ENCODE peak calls at places on chromosomes 11 and 22, in seven cellular contexts. One of them, this sample, is unnamed.

GRCh38 chr11:111429066-111429506 is 50.0 kb upstream of the POU2AF1 start:
- DNase-seq in endothelial cell: peak; percentile 64
- DNase-seq in thoracic aorta: no peak
- DNase-seq in H9: peak; percentile 57
- DNase-seq in CD8-positive, alpha-beta T cell: peak; percentile 42
- DNase-seq in foreskin fibroblast: peak; percentile 72
- DNase-seq in bronchial epithelial cell: peak; percentile 41
- DNase-seq in this sample: peak; percentile 36

GRCh38 chr11:110761131-110761530 is 48.9 kb upstream of the ARHGAP20 start:
- DNase-seq in endothelial cell: no peak
- DNase-seq in thoracic aorta: no peak
- DNase-seq in H9: no peak
- DNase-seq in CD8-positive, alpha-beta T cell: no peak
- DNase-seq in foreskin fibroblast: no peak
- DNase-seq in bronchial epithelial cell: no peak
- DNase-seq in this sample: no peak

GRCh38 chr11:34565417-34566208 is 52.0 kb upstream of the ELF5 start:
- DNase-seq in endothelial cell: peak; percentile 26
- DNase-seq in thoracic aorta: no peak
- DNase-seq in H9: peak; percentile 57
- DNase-seq in CD8-positive, alpha-beta T cell: no peak
- DNase-seq in foreskin fibroblast: no peak
- DNase-seq in bronchial epithelial cell: no peak
- DNase-seq in this sample: no peak

GRCh38 chr22:33271390-33272161 is 213.4 kb upstream of the SYN3 start:
- DNase-seq in endothelial cell: no peak
- DNase-seq in thoracic aorta: peak; percentile 43
- DNase-seq in H9: no peak
- DNase-seq in CD8-positive, alpha-beta T cell: no peak
- DNase-seq in foreskin fibroblast: no peak
- DNase-seq in bronchial epithelial cell: no peak
- DNase-seq in this sample: no peak

GRCh38 chr11:126415128-126415527 is 59.6 kb downstream of the ST3GAL4 start:
- DNase-seq in endothelial cell: no peak
- DNase-seq in thoracic aorta: peak; percentile 61
- DNase-seq in H9: no peak
- DNase-seq in CD8-positive, alpha-beta T cell: no peak
- DNase-seq in foreskin fibroblast: peak; percentile 84
- DNase-seq in bronchial epithelial cell: no peak
- DNase-seq in this sample: peak; percentile 60

GRCh38 chr11:126035718-126036117 is 26.9 kb downstream of the CDON start:
- DNase-seq in endothelial cell: no peak
- DNase-seq in thoracic aorta: no peak
- DNase-seq in H9: no peak
- DNase-seq in CD8-positive, alpha-beta T cell: no peak
- DNase-seq in foreskin fibroblast: no peak
- DNase-seq in bronchial epithelial cell: no peak
- DNase-seq in this sample: no peak

GRCh38 chr11:69013009-69013951 is at the start of gene MRGPRF:
- DNase-seq in endothelial cell: peak; percentile 39
- DNase-seq in thoracic aorta: peak; percentile 91
- DNase-seq in H9: peak; percentile 75
- DNase-seq in CD8-positive, alpha-beta T cell: no peak
- DNase-seq in foreskin fibroblast: peak; percentile 97
- DNase-seq in bronchial epithelial cell: no peak
- DNase-seq in this sample: peak; percentile 76

GRCh38 chr22:30204742-30205111 is 41.8 kb downstream of the LIF start:
- DNase-seq in endothelial cell: no peak
- DNase-seq in thoracic aorta: no peak
- DNase-seq in H9: no peak
- DNase-seq in CD8-positive, alpha-beta T cell: no peak
- DNase-seq in foreskin fibroblast: peak; percentile 95
- DNase-seq in bronchial epithelial cell: no peak
- DNase-seq in this sample: peak; percentile 89

GRCh38 chr22:46813816-46814597 is 51.6 kb downstream of the TBC1D22A start:
- DNase-seq in endothelial cell: no peak
- DNase-seq in thoracic aorta: no peak
- DNase-seq in H9: no peak
- DNase-seq in CD8-positive, alpha-beta T cell: no peak
- DNase-seq in foreskin fibroblast: peak; percentile 46
- DNase-seq in bronchial epithelial cell: peak; percentile 38
- DNase-seq in this sample: no peak

GRCh38 chr22:43013355-43014061 is 1.4 kb downstream of the PACSIN2 start:
- DNase-seq in endothelial cell: no peak
- DNase-seq in thoracic aorta: no peak
- DNase-seq in H9: no peak
- DNase-seq in CD8-positive, alpha-beta T cell: no peak
- DNase-seq in foreskin fibroblast: no peak
- DNase-seq in bronchial epithelial cell: no peak
- DNase-seq in this sample: no peak

GRCh38 chr22:29520851-29521250 is 32.7 kb downstream of the THOC5 start:
- DNase-seq in endothelial cell: no peak
- DNase-seq in thoracic aorta: no peak
- DNase-seq in H9: no peak
- DNase-seq in CD8-positive, alpha-beta T cell: no peak
- DNase-seq in foreskin fibroblast: peak; percentile 65
- DNase-seq in bronchial epithelial cell: peak; percentile 62
- DNase-seq in this sample: no peak

GRCh38 chr11:14756349-14756748 is 112.7 kb downstream of the PDE3B start:
- DNase-seq in endothelial cell: no peak
- DNase-seq in thoracic aorta: no peak
- DNase-seq in H9: no peak
- DNase-seq in CD8-positive, alpha-beta T cell: no peak
- DNase-seq in foreskin fibroblast: no peak
- DNase-seq in bronchial epithelial cell: no peak
- DNase-seq in this sample: no peak

GRCh38 chr11:62340269-62340901 is 3.1 kb downstream of the ASRGL1 start:
- DNase-seq in endothelial cell: peak; percentile 50
- DNase-seq in thoracic aorta: no peak
- DNase-seq in H9: peak; percentile 62
- DNase-seq in CD8-positive, alpha-beta T cell: peak; percentile 58
- DNase-seq in foreskin fibroblast: peak; percentile 65
- DNase-seq in bronchial epithelial cell: peak; percentile 42
- DNase-seq in this sample: no peak

GRCh38 chr11:132586801-132587200 is 945.5 kb downstream of the OPCML start:
- DNase-seq in endothelial cell: no peak
- DNase-seq in thoracic aorta: no peak
- DNase-seq in H9: no peak
- DNase-seq in CD8-positive, alpha-beta T cell: no peak
- DNase-seq in foreskin fibroblast: peak; percentile 70
- DNase-seq in bronchial epithelial cell: no peak
- DNase-seq in this sample: no peak

GRCh38 chr22:26570126-26570525 is 19.8 kb downstream of the TPST2 start:
- DNase-seq in endothelial cell: no peak
- DNase-seq in thoracic aorta: no peak
- DNase-seq in H9: no peak
- DNase-seq in CD8-positive, alpha-beta T cell: no peak
- DNase-seq in foreskin fibroblast: no peak
- DNase-seq in bronchial epithelial cell: no peak
- DNase-seq in this sample: no peak

GRCh38 chr11:72191961-72192381 is at the start of gene FOLR1:
- DNase-seq in endothelial cell: no peak
- DNase-seq in thoracic aorta: no peak
- DNase-seq in H9: peak; percentile 49
- DNase-seq in CD8-positive, alpha-beta T cell: no peak
- DNase-seq in foreskin fibroblast: no peak
- DNase-seq in bronchial epithelial cell: peak; percentile 40
- DNase-seq in this sample: no peak

GRCh38 chr22:47269689-47270088 is 507.2 kb downstream of the TBC1D22A start:
- DNase-seq in endothelial cell: no peak
- DNase-seq in thoracic aorta: no peak
- DNase-seq in H9: no peak
- DNase-seq in CD8-positive, alpha-beta T cell: no peak
- DNase-seq in foreskin fibroblast: no peak
- DNase-seq in bronchial epithelial cell: no peak
- DNase-seq in this sample: no peak

GRCh38 chr11:5696210-5696609 is 6.6 kb downstream of the TRIM22 start:
- DNase-seq in endothelial cell: no peak
- DNase-seq in thoracic aorta: no peak
- DNase-seq in H9: no peak
- DNase-seq in CD8-positive, alpha-beta T cell: no peak
- DNase-seq in foreskin fibroblast: no peak
- DNase-seq in bronchial epithelial cell: no peak
- DNase-seq in this sample: no peak

GRCh38 chr22:27876684-27877083 is 42.4 kb downstream of the PITPNB start:
- DNase-seq in endothelial cell: no peak
- DNase-seq in thoracic aorta: no peak
- DNase-seq in H9: no peak
- DNase-seq in CD8-positive, alpha-beta T cell: no peak
- DNase-seq in foreskin fibroblast: no peak
- DNase-seq in bronchial epithelial cell: no peak
- DNase-seq in this sample: no peak

GRCh38 chr22:37230673-37231405 is 13.2 kb downstream of the RAC2 start:
- DNase-seq in endothelial cell: no peak
- DNase-seq in thoracic aorta: no peak
- DNase-seq in H9: no peak
- DNase-seq in CD8-positive, alpha-beta T cell: peak; percentile 66
- DNase-seq in foreskin fibroblast: peak; percentile 14
- DNase-seq in bronchial epithelial cell: no peak
- DNase-seq in this sample: no peak

GRCh38 chr11:118696673-118697226 is 17.3 kb upstream of the TREH start:
- DNase-seq in endothelial cell: no peak
- DNase-seq in thoracic aorta: no peak
- DNase-seq in H9: no peak
- DNase-seq in CD8-positive, alpha-beta T cell: no peak
- DNase-seq in foreskin fibroblast: no peak
- DNase-seq in bronchial epithelial cell: no peak
- DNase-seq in this sample: no peak

DNA sequence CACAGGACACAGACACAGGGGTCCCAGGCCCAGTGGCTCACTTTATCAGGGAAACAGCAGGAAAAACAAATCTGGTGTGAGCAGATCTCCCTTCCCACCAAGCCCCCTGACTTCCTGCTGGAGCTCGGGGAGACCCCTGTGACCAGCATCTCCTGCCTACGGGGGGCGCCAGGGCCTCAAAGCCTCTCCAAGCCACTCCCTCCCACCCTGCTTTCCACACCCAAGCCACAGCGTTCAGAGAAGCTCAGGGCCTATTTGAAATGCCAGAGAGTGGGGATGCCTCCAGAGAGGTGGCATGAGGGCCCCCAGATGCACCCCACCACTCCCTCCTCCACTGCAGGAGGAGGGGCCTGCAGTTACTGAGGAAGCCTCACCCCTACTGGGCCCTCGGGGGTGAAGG is 5.7 kb upstream of the CDKN1C start:
- DNase-seq in endothelial cell: no peak
- DNase-seq in thoracic aorta: no peak
- DNase-seq in H9: no peak
- DNase-seq in CD8-positive, alpha-beta T cell: no peak
- DNase-seq in foreskin fibroblast: peak; percentile 47
- DNase-seq in bronchial epithelial cell: no peak
- DNase-seq in this sample: no peak
- TF ChIP-seq CTCF in endothelial cell: no peak
- TF ChIP-seq CTCF in thoracic aorta: no peak
- TF ChIP-seq CTCF in H9: peak; percentile 50
- TF ChIP-seq CTCF in CD8-positive, alpha-beta T cell: no peak
- TF ChIP-seq CTCF in foreskin fibroblast: peak; percentile 3
- TF ChIP-seq CTCF in bronchial epithelial cell: no peak
- TF ChIP-seq CTCF in this sample: no peak

GRCh38 chr11:70468256-70469230 is 70.2 kb downstream of the CTTN start:
- DNase-seq in endothelial cell: no peak
- DNase-seq in thoracic aorta: no peak
- DNase-seq in H9: no peak
- DNase-seq in CD8-positive, alpha-beta T cell: no peak
- DNase-seq in foreskin fibroblast: no peak
- DNase-seq in bronchial epithelial cell: no peak
- DNase-seq in this sample: no peak

GRCh38 chr11:70473186-70473872 is 75.0 kb downstream of the CTTN start:
- DNase-seq in endothelial cell: no peak
- DNase-seq in thoracic aorta: no peak
- DNase-seq in H9: no peak
- DNase-seq in CD8-positive, alpha-beta T cell: no peak
- DNase-seq in foreskin fibroblast: no peak
- DNase-seq in bronchial epithelial cell: no peak
- DNase-seq in this sample: no peak

GRCh38 chr11:70470127-70470526 is 71.8 kb downstream of the CTTN start:
- DNase-seq in endothelial cell: no peak
- DNase-seq in thoracic aorta: no peak
- DNase-seq in H9: no peak
- DNase-seq in CD8-positive, alpha-beta T cell: no peak
- DNase-seq in foreskin fibroblast: peak; percentile 45
- DNase-seq in bronchial epithelial cell: no peak
- DNase-seq in this sample: no peak

GRCh38 chr11:70472240-70472639 is 73.9 kb downstream of the CTTN start:
- DNase-seq in endothelial cell: no peak
- DNase-seq in thoracic aorta: no peak
- DNase-seq in H9: no peak
- DNase-seq in CD8-positive, alpha-beta T cell: no peak
- DNase-seq in foreskin fibroblast: no peak
- DNase-seq in bronchial epithelial cell: no peak
- DNase-seq in this sample: no peak

GRCh38 chr11:70471254-70471653 is 72.9 kb downstream of the CTTN start:
- DNase-seq in endothelial cell: peak; percentile 65
- DNase-seq in thoracic aorta: no peak
- DNase-seq in H9: peak; percentile 75
- DNase-seq in CD8-positive, alpha-beta T cell: no peak
- DNase-seq in foreskin fibroblast: peak; percentile 18
- DNase-seq in bronchial epithelial cell: peak; percentile 10
- DNase-seq in this sample: no peak
- TF ChIP-seq CTCF in endothelial cell: no peak
- TF ChIP-seq CTCF in thoracic aorta: no peak
- TF ChIP-seq CTCF in H9: peak; percentile 66
- TF ChIP-seq CTCF in CD8-positive, alpha-beta T cell: no peak
- TF ChIP-seq CTCF in foreskin fibroblast: peak; percentile 17
- TF ChIP-seq CTCF in bronchial epithelial cell: no peak
- TF ChIP-seq CTCF in this sample: peak; percentile 5

GRCh38 chr11:61333638-61334433 is 808 bp downstream of the TKFC start:
- DNase-seq in endothelial cell: no peak
- DNase-seq in thoracic aorta: no peak
- DNase-seq in H9: no peak
- DNase-seq in CD8-positive, alpha-beta T cell: no peak
- DNase-seq in foreskin fibroblast: no peak
- DNase-seq in bronchial epithelial cell: no peak
- DNase-seq in this sample: no peak

GRCh38 chr11:61332823-61333637 is at the start of the genes DDB1 and TKFC:
- DNase-seq in endothelial cell: peak; percentile 97
- DNase-seq in thoracic aorta: peak; percentile 70
- DNase-seq in H9: peak; percentile 99
- DNase-seq in CD8-positive, alpha-beta T cell: peak; percentile 98
- DNase-seq in foreskin fibroblast: peak; percentile 98
- DNase-seq in bronchial epithelial cell: peak; percentile 79
- DNase-seq in this sample: peak; percentile 65

GRCh38 chr11:61331636-61332035 is 1.3 kb downstream of the DDB1 start:
- DNase-seq in endothelial cell: no peak
- DNase-seq in thoracic aorta: no peak
- DNase-seq in H9: no peak
- DNase-seq in CD8-positive, alpha-beta T cell: no peak
- DNase-seq in foreskin fibroblast: no peak
- DNase-seq in bronchial epithelial cell: no peak
- DNase-seq in this sample: no peak

GRCh38 chr11:61334434-61335354 is 1.7 kb downstream of the TKFC start:
- DNase-seq in endothelial cell: no peak
- DNase-seq in thoracic aorta: no peak
- DNase-seq in H9: no peak
- DNase-seq in CD8-positive, alpha-beta T cell: no peak
- DNase-seq in foreskin fibroblast: peak; percentile 73
- DNase-seq in bronchial epithelial cell: peak; percentile 65
- DNase-seq in this sample: no peak

GRCh38 chr11:61332266-61332822 is 561 bp downstream of the DDB1 start:
- DNase-seq in endothelial cell: peak; percentile 13
- DNase-seq in thoracic aorta: no peak
- DNase-seq in H9: no peak
- DNase-seq in CD8-positive, alpha-beta T cell: peak; percentile 16
- DNase-seq in foreskin fibroblast: peak; percentile 56
- DNase-seq in bronchial epithelial cell: no peak
- DNase-seq in this sample: no peak
- TF ChIP-seq CTCF in endothelial cell: no peak
- TF ChIP-seq CTCF in thoracic aorta: no peak
- TF ChIP-seq CTCF in H9: no peak
- TF ChIP-seq CTCF in CD8-positive, alpha-beta T cell: no peak
- TF ChIP-seq CTCF in foreskin fibroblast: no peak
- TF ChIP-seq CTCF in bronchial epithelial cell: no peak
- TF ChIP-seq CTCF in this sample: no peak

GRCh38 chr22:25366408-25366807 is 147.0 kb downstream of the CRYBB2 start:
- DNase-seq in endothelial cell: no peak
- DNase-seq in thoracic aorta: no peak
- DNase-seq in H9: no peak
- DNase-seq in CD8-positive, alpha-beta T cell: no peak
- DNase-seq in foreskin fibroblast: peak; percentile 23
- DNase-seq in bronchial epithelial cell: no peak
- DNase-seq in this sample: no peak
- TF ChIP-seq CTCF in endothelial cell: no peak
- TF ChIP-seq CTCF in thoracic aorta: no peak
- TF ChIP-seq CTCF in H9: peak; percentile 40
- TF ChIP-seq CTCF in CD8-positive, alpha-beta T cell: no peak
- TF ChIP-seq CTCF in foreskin fibroblast: no peak
- TF ChIP-seq CTCF in bronchial epithelial cell: no peak
- TF ChIP-seq CTCF in this sample: no peak